ENCODE peak calls at places on chromosomes 16 and 17, in four cellular contexts. B, W, I and J are unnamed samples.

GRCh38 chr17:2054262-2054739 is 602 bp upstream of the HIC1 start:
- DNase-seq in I (no peak), W (peak), B (no peak), J (peak)

GRCh38 chr17:5769936-5770335 is 185.6 kb upstream of the NLRP1 start:
- DNase-seq in I (no peak), B (no peak), W (no peak), J (no peak)

GRCh38 chr17:69651921-69652320 is 237.4 kb downstream of the MAP2K6 start:
- DNase-seq in I (no peak), W (no peak), B (no peak), J (no peak)

GRCh38 chr16:12087901-12088364 is 111.4 kb downstream of the SNX29 start:
- DNase-seq in W (no peak), I (no peak), B (no peak), J (no peak)

GRCh38 chr17:77320046-77320445 is 179.3 kb downstream of the SEC14L1 start:
- DNase-seq in I (no peak), B (no peak), W (peak), J (no peak)

GRCh38 chr16:1870365-1871082 is 1.4 kb downstream of the MEIOB start:
- DNase-seq in W (peak), B (no peak), I (peak), J (peak)

GRCh38 chr17:29549169-29549935 is 17.5 kb downstream of the ABHD15 start:
- DNase-seq in W (no peak), B (no peak), I (no peak), J (no peak)

GRCh38 chr17:909642-910323 is 69.8 kb downstream of the NXN start:
- DNase-seq in B (no peak), W (peak), I (no peak), J (no peak)

GRCh38 chr17:29510953-29511352 is 55.9 kb downstream of the ABHD15 start:
- DNase-seq in B (no peak), I (no peak), W (no peak), J (no peak)

GRCh38 chr16:85246473-85246872 is 134.2 kb upstream of the CIBAR2 start:
- DNase-seq in B (no peak), W (no peak), I (no peak), J (no peak)

GRCh38 chr17:77385750-77386501 is 245.2 kb downstream of the SEC14L1 start:
- DNase-seq in W (peak), B (no peak), I (no peak), J (no peak)

GRCh38 chr17:31484821-31485220 is 93.3 kb downstream of the RAB11FIP4 start:
- DNase-seq in W (no peak), I (no peak), B (no peak), J (no peak)

GRCh38 chr17:16948587-16949376 is 23.1 kb downstream of the TNFRSF13B start:
- DNase-seq in W (no peak), B (no peak), I (no peak), J (no peak)

GRCh38 chr16:10039220-10040096 is 142.8 kb downstream of the GRIN2A start:
- DNase-seq in B (no peak), I (no peak), W (no peak), J (peak)

GRCh38 chr16:86994651-86995171 is 322.5 kb downstream of the C16orf95 start:
- DNase-seq in W (peak), B (no peak), I (no peak), J (peak)

GRCh38 chr17:76196675-76197074 is 43.6 kb downstream of the RNF157 start:
- DNase-seq in W (no peak), B (no peak), I (no peak), J (no peak)

GRCh38 chr16:57233944-57234706 is 10.9 kb upstream of the ARL2BP start:
- DNase-seq in W (no peak), I (no peak), B (no peak), J (no peak)

GRCh38 chr16:11624645-11625607 is 38.2 kb upstream of the LITAF start:
- DNase-seq in I (no peak), W (peak), B (no peak), J (no peak)

GRCh38 chr17:73293480-73293911 is 18.3 kb downstream of the CDC42EP4 start:
- DNase-seq in I (no peak), W (no peak), B (no peak), J (peak)

GRCh38 chr16:28845173-28846079 is 722 bp downstream of the TUFM start:
- DNase-seq in I (peak), W (peak), B (peak), J (peak)

GRCh38 chr17:59954856-59955255 is 9.7 kb downstream of the RNFT1 start:
- DNase-seq in W (no peak), I (no peak), B (no peak), J (no peak)

GRCh38 chr17:72387487-72387886 is 266.7 kb downstream of the SOX9 start:
- DNase-seq in W (no peak), I (peak), B (no peak), J (peak)

GRCh38 chr17:79956853-79957252 is 78.8 kb downstream of the TBC1D16 start:
- DNase-seq in W (no peak), B (no peak), I (no peak), J (no peak)

DNA sequence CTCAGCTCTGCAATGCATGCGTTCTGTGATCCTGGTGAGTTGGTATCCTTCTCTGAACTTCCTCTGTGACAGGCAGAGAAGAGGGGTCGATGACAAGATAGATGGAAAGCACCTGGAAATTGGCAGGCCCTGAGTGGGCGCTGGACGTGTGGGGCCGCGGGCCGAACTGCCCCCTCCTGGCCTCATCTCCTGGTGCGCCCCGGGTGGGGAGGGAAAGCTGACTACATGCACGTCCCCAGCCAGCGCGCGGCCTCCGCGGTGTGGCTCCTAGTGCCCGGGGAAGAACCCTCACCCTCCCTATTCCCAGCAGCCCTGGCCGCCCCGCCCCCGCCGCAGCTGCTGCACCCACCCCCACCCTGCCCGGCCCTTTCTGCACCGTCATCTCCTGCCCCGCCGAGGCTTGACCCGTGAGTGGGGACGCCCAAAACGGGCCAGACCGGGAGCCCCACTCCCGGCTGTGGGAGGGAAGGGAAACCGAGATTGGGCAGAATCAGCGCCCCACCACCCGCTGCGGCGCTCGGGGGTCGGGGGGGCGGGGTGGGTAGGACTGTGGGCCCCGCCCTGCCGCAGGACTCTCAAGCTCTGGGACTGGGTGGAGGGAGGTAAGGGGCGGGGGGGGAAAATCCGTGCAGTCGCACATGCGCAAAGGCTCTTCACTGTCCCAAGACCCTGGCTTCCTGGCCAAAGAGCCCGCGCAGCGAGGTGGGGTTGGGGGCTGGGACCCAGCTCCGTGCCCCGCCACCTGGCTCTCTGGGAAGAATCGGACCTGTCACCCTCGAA is at the start of gene NOL3:
- DNase-seq in B (no peak), I (peak), W (peak), J (peak)
- TF ChIP-seq PHF8 in B (no peak), I (peak), W (peak), J (peak)

GRCh38 chr16:77336637-77337036 is 98.2 kb downstream of the ADAMTS18 start:
- DNase-seq in B (peak), W (no peak), I (no peak), J (no peak)

GRCh38 chr16:77335652-77336234 is 99.1 kb downstream of the ADAMTS18 start:
- DNase-seq in B (no peak), I (no peak), W (peak), J (no peak)

GRCh38 chr16:77331802-77332586 is 102.8 kb downstream of the ADAMTS18 start:
- DNase-seq in W (no peak), I (no peak), B (no peak), J (no peak)

GRCh38 chr16:77330332-77331043 is 104.3 kb downstream of the ADAMTS18 start:
- DNase-seq in I (no peak), W (no peak), B (no peak), J (no peak)

DNA sequence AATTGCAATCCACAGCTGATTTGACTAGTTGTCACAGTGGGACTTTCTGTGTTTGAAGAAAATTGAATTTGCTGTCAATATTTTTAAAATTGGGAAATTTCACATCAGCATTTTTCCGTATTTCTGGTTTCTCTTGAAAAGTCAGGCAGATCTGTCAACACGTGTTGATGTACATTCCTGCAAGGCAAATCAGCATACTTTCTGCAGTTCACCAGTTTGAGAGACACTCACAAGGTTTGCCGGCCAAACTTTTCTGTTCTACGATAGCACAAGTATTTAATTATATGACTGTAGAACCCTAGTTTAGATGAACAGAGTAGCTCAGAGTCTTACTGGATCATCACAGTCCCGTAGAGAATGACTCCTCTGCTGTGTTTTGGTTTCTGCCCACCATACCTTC is 102.0 kb downstream of the ADAMTS18 start:
- DNase-seq in W (no peak), I (no peak), B (no peak), J (no peak)
- TF ChIP-seq POLR2A in W (no peak), I (no peak), B (no peak), J (no peak)

GRCh38 chr16:51302042-51302441 is 151.0 kb upstream of the SALL1 start:
- DNase-seq in I (no peak), W (no peak), B (no peak), J (no peak)

GRCh38 chr16:51298800-51299199 is 147.7 kb upstream of the SALL1 start:
- DNase-seq in W (no peak), I (no peak), B (no peak), J (no peak)
- TF ChIP-seq PHF8 in W (no peak), I (no peak), B (no peak), J (no peak)

GRCh38 chr16:48188449-48189102 is 32.8 kb upstream of the ABCC12 start:
- DNase-seq in B (no peak), W (no peak), I (peak), J (no peak)

GRCh38 chr16:48194828-48195566 is 39.2 kb upstream of the ABCC12 start:
- DNase-seq in W (no peak), I (peak), B (no peak), J (peak)

GRCh38 chr16:48197294-48197693 is 41.5 kb upstream of the ABCC12 start:
- DNase-seq in B (no peak), I (no peak), W (no peak), J (no peak)

GRCh38 chr16:48193846-48194245 is 38.1 kb upstream of the ABCC12 start:
- DNase-seq in W (no peak), B (no peak), I (no peak), J (no peak)
- TF ChIP-seq POLR2A in W (no peak), B (no peak), I (no peak), J (no peak)

DNA sequence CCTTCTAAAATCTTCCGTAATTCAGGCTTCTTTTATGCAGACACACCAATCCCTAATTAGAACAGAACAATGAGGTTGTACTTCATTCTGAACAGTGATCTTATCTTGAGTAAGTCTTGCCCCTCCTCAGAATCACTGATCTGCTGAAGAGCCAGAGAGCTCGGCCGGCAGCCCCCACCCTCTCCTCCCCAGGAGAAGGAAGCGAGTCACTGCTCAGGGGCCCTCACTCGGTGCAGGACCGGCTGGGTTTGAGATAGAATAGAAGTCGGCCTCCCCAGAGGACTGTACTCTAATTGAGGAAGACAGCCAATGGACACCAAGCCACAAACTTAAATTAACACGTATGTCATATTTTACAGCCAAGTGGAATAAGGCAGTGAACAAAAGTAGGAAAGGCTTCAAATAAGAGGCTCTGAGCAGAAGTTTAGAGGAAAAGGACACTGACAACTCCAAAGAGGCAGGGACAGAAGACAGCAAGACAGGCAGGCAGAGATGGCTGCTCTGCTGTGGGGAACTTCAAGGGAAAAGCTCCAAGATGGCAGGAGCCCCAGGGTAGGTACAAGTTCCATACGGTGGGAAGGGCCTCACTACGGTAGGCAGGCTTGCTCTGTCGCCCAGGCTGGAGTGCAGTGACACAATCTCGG is 18.6 kb downstream of the CREBBP start:
- DNase-seq in W (peak), I (no peak), B (no peak), J (no peak)
- TF ChIP-seq PHF8 in W (no peak), I (no peak), B (no peak), J (no peak)

GRCh38 chr17:66915792-66916191 is 48.7 kb upstream of the CACNG4 start:
- DNase-seq in I (no peak), B (no peak), W (no peak), J (no peak)

GRCh38 chr17:66920426-66920825 is 44.1 kb upstream of the CACNG4 start:
- DNase-seq in I (no peak), B (no peak), W (no peak), J (no peak)

GRCh38 chr17:66918896-66919295 is 45.6 kb upstream of the CACNG4 start:
- DNase-seq in B (no peak), I (no peak), W (no peak), J (no peak)

GRCh38 chr17:66915204-66915611 is 49.3 kb upstream of the CACNG4 start:
- DNase-seq in I (peak), B (no peak), W (no peak), J (peak)

DNA sequence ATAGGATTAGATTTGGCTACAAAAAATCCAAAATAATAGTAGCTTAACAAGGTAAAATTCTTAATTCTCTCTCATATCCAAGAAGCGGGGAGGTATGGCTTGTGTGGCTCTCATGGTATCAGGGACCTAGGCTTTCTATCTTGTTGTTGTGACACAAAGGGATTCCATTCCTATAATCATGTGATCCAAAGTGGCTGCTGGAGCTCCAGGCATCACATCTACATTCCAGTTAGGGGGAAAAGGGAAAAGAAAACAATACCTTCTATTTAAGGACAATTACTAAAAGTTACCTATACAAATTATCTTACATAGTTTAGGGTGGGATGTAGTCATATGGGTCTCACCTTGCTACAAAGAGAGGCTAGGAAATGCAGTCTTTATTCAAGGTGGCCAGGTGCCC is 47.6 kb upstream of the CACNG4 start:
- DNase-seq in B (no peak), I (no peak), W (no peak), J (no peak)
- TF ChIP-seq POLR2A in B (no peak), I (no peak), W (no peak), J (no peak)

GRCh38 chr16:82783933-82784566 is 157.3 kb downstream of the CDH13 start:
- DNase-seq in W (no peak), B (no peak), I (no peak), J (no peak)

GRCh38 chr16:82788919-82789318 is 162.2 kb downstream of the CDH13 start:
- DNase-seq in B (no peak), I (no peak), W (no peak), J (no peak)

GRCh38 chr16:82788225-82788624 is 161.5 kb downstream of the CDH13 start:
- DNase-seq in B (no peak), I (no peak), W (no peak), J (no peak)

GRCh38 chr16:82782715-82783251 is 156.0 kb downstream of the CDH13 start:
- DNase-seq in W (no peak), B (no peak), I (no peak), J (no peak)

DNA sequence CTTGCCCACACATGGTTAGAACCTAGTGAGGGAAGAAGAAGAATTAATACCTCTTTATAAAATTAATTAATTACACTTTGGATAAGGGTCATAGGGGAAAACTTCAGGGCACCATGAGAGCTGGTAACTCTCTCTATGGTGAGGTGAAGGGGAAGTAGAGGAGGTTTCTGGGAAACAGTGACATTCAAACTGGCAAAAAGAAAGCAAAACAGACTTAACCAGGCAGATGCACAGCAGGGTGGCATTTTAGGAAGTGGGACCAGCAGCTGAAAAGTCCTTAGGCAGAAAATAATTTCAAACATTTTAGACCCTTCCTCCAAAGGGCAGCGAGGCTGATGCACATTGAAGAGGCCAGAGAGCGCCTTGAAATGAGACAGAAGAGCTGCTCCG is 157.8 kb downstream of the CDH13 start:
- DNase-seq in W (no peak), I (no peak), B (no peak), J (no peak)
- TF ChIP-seq PHF8 in W (no peak), I (no peak), B (no peak), J (no peak)